ENCODE peak calls at places on chromosomes 7 and 10, in seven cellular contexts. T, I, U, C, H, K and Q are unnamed samples.

GRCh38 chr7:73966941-73967831 is 60.8 kb upstream of the ELN start:
- DNase-seq in H (no peak), I (peak; percentile 48), T (no peak), C (no peak), U (no peak), K (no peak), Q (no peak)

GRCh38 chr7:44293561-44294324 is 31.7 kb downstream of the CAMK2B start:
- DNase-seq in H (no peak), T (no peak), I (peak; percentile 58), K (no peak), C (no peak), U (no peak), Q (no peak)

GRCh38 chr7:138285129-138285528 is 174.9 kb upstream of the TRIM24 start:
- DNase-seq in T (no peak), K (no peak), U (no peak), H (no peak), I (no peak), C (no peak), Q (no peak)

GRCh38 chr7:3010161-3010560 is 33.5 kb downstream of the CARD11 start:
- DNase-seq in C (no peak), H (no peak), K (no peak), T (no peak), I (no peak), U (no peak), Q (no peak)

GRCh38 chr7:20063645-20064044 is 153.5 kb downstream of the MACC1 start:
- DNase-seq in H (no peak), U (no peak), K (no peak), T (no peak), C (no peak), I (no peak), Q (no peak)

GRCh38 chr10:100065084-100065660 is 16.5 kb downstream of the CPN1 start:
- DNase-seq in I (no peak), U (no peak), K (no peak), T (no peak), C (no peak), H (no peak), Q (no peak)

GRCh38 chr10:102230264-102230860 is 4.3 kb downstream of the ELOVL3 start:
- DNase-seq in T (peak; percentile 44), U (peak; percentile 60), H (peak; percentile 21), K (no peak), I (peak; percentile 88), C (peak; percentile 91), Q (no peak)

GRCh38 chr7:131235489-131236317 is 92.0 kb upstream of the MKLN1 start:
- DNase-seq in H (no peak), T (peak; percentile 96), K (peak; percentile 38), I (no peak), C (peak; percentile 74), U (peak; percentile 100), Q (peak; percentile 89)

GRCh38 chr10:37721100-37721499 is 136.3 kb downstream of the ZNF248 start:
- DNase-seq in C (no peak), H (no peak), T (no peak), U (no peak), I (no peak), K (no peak), Q (no peak)

GRCh38 chr10:126930506-126931458 is 25.6 kb downstream of the DOCK1 start:
- DNase-seq in H (no peak), U (peak; percentile 24), C (no peak), K (no peak), T (peak; percentile 26), I (no peak), Q (no peak)

GRCh38 chr7:66055321-66055956 is 20.2 kb upstream of the ASL start:
- DNase-seq in H (no peak), K (no peak), U (peak; percentile 71), I (no peak), T (no peak), C (no peak), Q (no peak)

GRCh38 chr7:51082096-51082840 is 234.3 kb downstream of the COBL start:
- DNase-seq in K (no peak), U (no peak), I (no peak), T (no peak), C (no peak), H (no peak), Q (no peak)

GRCh38 chr7:25851332-25852248 is 300.4 kb upstream of the NFE2L3 start:
- DNase-seq in K (no peak), U (peak; percentile 83), C (no peak), H (peak; percentile 85), I (peak; percentile 91), T (peak; percentile 79), Q (peak; percentile 38)

GRCh38 chr10:119348516-119349240 is 141.3 kb downstream of the GRK5 start:
- DNase-seq in I (no peak), U (peak; percentile 35), K (no peak), T (no peak), C (no peak), H (no peak), Q (no peak)

GRCh38 chr10:71632200-71632820 is 87.3 kb downstream of the C10orf105 start:
- DNase-seq in K (no peak), H (no peak), T (no peak), U (no peak), I (no peak), C (no peak), Q (no peak)

GRCh38 chr10:95236068-95236903 is 42.2 kb downstream of the ACSM6 start:
- DNase-seq in H (no peak), T (peak; percentile 42), K (no peak), U (peak; percentile 66), I (no peak), C (peak; percentile 68), Q (no peak)

GRCh38 chr10:116170815-116171250 is 102.2 kb downstream of the GFRA1 start:
- DNase-seq in T (no peak), H (no peak), I (no peak), U (peak; percentile 80), K (no peak), C (no peak), Q (no peak)

GRCh38 chr10:78069151-78069550 is 35.5 kb downstream of the RPS24 start:
- DNase-seq in H (no peak), I (no peak), C (no peak), U (no peak), K (no peak), T (no peak), Q (no peak)

GRCh38 chr7:106116162-106116704 is 4.1 kb upstream of the SYPL1 start:
- DNase-seq in I (no peak), C (no peak), H (no peak), K (no peak), U (no peak), T (no peak), Q (no peak)

GRCh38 chr7:142796501-142797341 is 26.0 kb downstream of the PRSS2 start:
- DNase-seq in T (no peak), H (no peak), I (no peak), K (no peak), C (no peak), U (no peak), Q (no peak)

GRCh38 chr10:120574986-120575385 is 118.0 kb downstream of the PLPP4 start:
- DNase-seq in K (no peak), T (no peak), I (no peak), U (no peak), H (no peak), C (no peak), Q (no peak)

GRCh38 chr7:22499044-22499443 is 944 bp downstream of the STEAP1B start:
- DNase-seq in H (no peak), U (peak; percentile 58), T (no peak), K (no peak), C (no peak), I (no peak), Q (no peak)

GRCh38 chr7:158353606-158354570 is 233.7 kb downstream of the PTPRN2 start:
- DNase-seq in H (no peak), I (no peak), U (peak; percentile 33), C (peak; percentile 22), T (no peak), K (no peak), Q (no peak)

GRCh38 chr10:21814866-21815265 is 188.7 kb downstream of the DNAJC1 start:
- DNase-seq in U (no peak), H (no peak), I (no peak), C (no peak), T (no peak), K (no peak), Q (no peak)

GRCh38 chr7:66016131-66016461 is 34.1 kb upstream of the GUSB start:
- DNase-seq in K (no peak), U (peak; percentile 56), T (peak; percentile 59), I (no peak), H (no peak), C (no peak), Q (no peak)

GRCh38 chr7:192035-192649 is at the start of gene FAM20C:
- DNase-seq in H (peak; percentile 82), U (peak; percentile 77), I (peak; percentile 93), T (peak; percentile 75), K (no peak), C (peak; percentile 23), Q (no peak)

GRCh38 chr10:106563384-106563783 is 601.1 kb downstream of the SORCS1 start:
- DNase-seq in I (no peak), U (no peak), K (no peak), T (no peak), C (no peak), H (no peak), Q (no peak)

GRCh38 chr10:103852856-103853255 is 2.5 kb downstream of the SH3PXD2A start:
- DNase-seq in T (no peak), H (no peak), C (no peak), K (no peak), U (peak; percentile 67), I (no peak), Q (no peak)
- H3K4me3 ChIP-seq in T (no peak overlapping the region), H (no peak overlapping the region), C (no peak overlapping the region), K (peak overlapping the region; percentile 82), U (no peak overlapping the region), I (peak overlapping the region; percentile 96), Q (no peak overlapping the region)

GRCh38 chr7:68103319-68103718 is 1106.7 kb downstream of the TYW1 start:
- DNase-seq in T (no peak), U (no peak), H (no peak), I (no peak), C (no peak), K (no peak), Q (no peak)

GRCh38 chr7:68107256-68107655 is 1110.6 kb downstream of the TYW1 start:
- DNase-seq in U (no peak), H (no peak), T (no peak), C (no peak), I (no peak), K (no peak), Q (no peak)

GRCh38 chr7:68107968-68108367 is 1111.3 kb downstream of the TYW1 start:
- DNase-seq in U (no peak), T (no peak), C (no peak), H (no peak), I (no peak), K (no peak), Q (no peak)

GRCh38 chr7:68109299-68109698 is 1112.7 kb downstream of the TYW1 start:
- DNase-seq in C (no peak), H (no peak), U (no peak), T (no peak), K (no peak), I (no peak), Q (no peak)
- TF ChIP-seq CTCF in C (no peak), H (no peak), U (no peak), T (no peak), K (no peak), I (no peak), Q (no peak)

GRCh38 chr10:84179059-84179710 is 5.6 kb downstream of the GPR15LG start:
- DNase-seq in C (no peak), I (no peak), H (peak; percentile 79), U (peak; percentile 48), T (no peak), K (peak; percentile 100), Q (peak; percentile 96)
- H3K4me3 ChIP-seq in C (no peak overlapping the region), I (no peak overlapping the region), H (no peak overlapping the region), U (no peak overlapping the region), T (no peak overlapping the region), K (no peak overlapping the region), Q (no peak overlapping the region)

GRCh38 chr10:96719205-96719604 is 1.1 kb downstream of the PIK3AP1 start:
- DNase-seq in U (no peak), I (no peak), K (no peak), H (no peak), T (no peak), C (no peak), Q (no peak)
- TF ChIP-seq CTCF in U (no peak), I (no peak), K (no peak), H (no peak), T (no peak), C (no peak), Q (no peak)